ENCODE peak calls at places on chromosome 4, in four cellular contexts. One of them, this sample, is unnamed.

GRCh38 chr4:85842540-85842939 is 367.6 kb downstream of the ARHGAP24 start:
- DNase-seq in K562: no peak
- DNase-seq in HepG2: no peak
- DNase-seq in A549: no peak
- DNase-seq in this sample: peak; percentile 20

GRCh38 chr4:41258783-41259182 is 2.1 kb downstream of the UCHL1 start:
- DNase-seq in HepG2: peak; percentile 18
- DNase-seq in K562: peak; percentile 6
- DNase-seq in A549: peak; percentile 70
- DNase-seq in this sample: peak; percentile 86

GRCh38 chr4:176588436-176588835 is 204.3 kb downstream of the VEGFC start:
- DNase-seq in A549: no peak
- DNase-seq in HepG2: no peak
- DNase-seq in K562: no peak
- DNase-seq in this sample: no peak

GRCh38 chr4:54714631-54715030 is 56.9 kb downstream of the KIT start:
- DNase-seq in A549: no peak
- DNase-seq in HepG2: no peak
- DNase-seq in K562: no peak
- DNase-seq in this sample: no peak

GRCh38 chr4:7992846-7993245 is 53.2 kb upstream of the AFAP1 start:
- DNase-seq in A549: no peak
- DNase-seq in HepG2: no peak
- DNase-seq in K562: no peak
- DNase-seq in this sample: no peak

GRCh38 chr4:10289534-10289899 is 167.7 kb downstream of the ZNF518B start:
- DNase-seq in HepG2: no peak
- DNase-seq in K562: no peak
- DNase-seq in A549: no peak
- DNase-seq in this sample: no peak

GRCh38 chr4:175997291-175997690 is 68.3 kb upstream of the WDR17 start:
- DNase-seq in HepG2: no peak
- DNase-seq in A549: no peak
- DNase-seq in K562: no peak
- DNase-seq in this sample: no peak

GRCh38 chr4:23038626-23039245 is 346.0 kb downstream of the GBA3 start:
- DNase-seq in A549: no peak
- DNase-seq in HepG2: no peak
- DNase-seq in K562: no peak
- DNase-seq in this sample: no peak

GRCh38 chr4:81555489-81555888 is 83.8 kb upstream of the RASGEF1B start:
- DNase-seq in A549: no peak
- DNase-seq in K562: no peak
- DNase-seq in HepG2: no peak
- DNase-seq in this sample: no peak

GRCh38 chr4:7693711-7694110 is 245.9 kb downstream of the AFAP1 start:
- DNase-seq in A549: no peak
- DNase-seq in HepG2: no peak
- DNase-seq in K562: no peak
- DNase-seq in this sample: no peak

GRCh38 chr4:42151568-42152506 is 618 bp downstream of the BEND4 start:
- DNase-seq in K562: no peak
- DNase-seq in HepG2: no peak
- DNase-seq in A549: no peak
- DNase-seq in this sample: no peak

GRCh38 chr4:169314906-169315305 is 44.1 kb upstream of the SH3RF1 start:
- DNase-seq in K562: peak; percentile 19
- DNase-seq in A549: peak; percentile 70
- DNase-seq in HepG2: peak; percentile 91
- DNase-seq in this sample: peak; percentile 70

GRCh38 chr4:71396382-71396781 is 57.6 kb downstream of the SLC4A4 start:
- DNase-seq in K562: no peak
- DNase-seq in A549: no peak
- DNase-seq in HepG2: no peak
- DNase-seq in this sample: peak; percentile 82

GRCh38 chr4:141126769-141127168 is 6.5 kb downstream of the RNF150 start:
- DNase-seq in A549: no peak
- DNase-seq in K562: no peak
- DNase-seq in HepG2: no peak
- DNase-seq in this sample: peak; percentile 65

GRCh38 chr4:69058410-69059059 is 37.7 kb upstream of the UGT2B7 start:
- DNase-seq in A549: no peak
- DNase-seq in K562: no peak
- DNase-seq in HepG2: no peak
- DNase-seq in this sample: no peak

GRCh38 chr4:31051565-31051964 is 331.4 kb downstream of the PCDH7 start:
- DNase-seq in HepG2: no peak
- DNase-seq in K562: no peak
- DNase-seq in A549: no peak
- DNase-seq in this sample: peak; percentile 18

GRCh38 chr4:164536829-164537228 is 217.1 kb upstream of the SMIM31 start:
- DNase-seq in HepG2: peak; percentile 2
- DNase-seq in A549: peak; percentile 31
- DNase-seq in K562: no peak
- DNase-seq in this sample: peak; percentile 7

GRCh38 chr4:20544645-20545044 is 155.6 kb upstream of the PACRGL start:
- DNase-seq in K562: peak; percentile 21
- DNase-seq in A549: peak; percentile 12
- DNase-seq in HepG2: peak; percentile 14
- DNase-seq in this sample: peak; percentile 71

GRCh38 chr4:65917486-65917885 is 247.2 kb upstream of the EPHA5 start:
- DNase-seq in A549: no peak
- DNase-seq in K562: no peak
- DNase-seq in HepG2: no peak
- DNase-seq in this sample: no peak

GRCh38 chr4:123121241-123121907 is 199.0 kb upstream of the NUDT6 start:
- DNase-seq in HepG2: peak; percentile 69
- DNase-seq in K562: no peak
- DNase-seq in A549: peak; percentile 39
- DNase-seq in this sample: peak; percentile 73

GRCh38 chr4:176668324-176668723 is 124.4 kb downstream of the VEGFC start:
- DNase-seq in K562: no peak
- DNase-seq in HepG2: no peak
- DNase-seq in A549: no peak
- DNase-seq in this sample: no peak

GRCh38 chr4:176400816-176401461 is 81.2 kb downstream of the SPCS3 start:
- DNase-seq in HepG2: no peak
- DNase-seq in K562: no peak
- DNase-seq in A549: peak; percentile 40
- DNase-seq in this sample: peak; percentile 78

GRCh38 chr4:54855221-54855854 is 197.6 kb downstream of the KIT start:
- DNase-seq in K562: no peak
- DNase-seq in HepG2: no peak
- DNase-seq in A549: no peak
- DNase-seq in this sample: no peak

DNA sequence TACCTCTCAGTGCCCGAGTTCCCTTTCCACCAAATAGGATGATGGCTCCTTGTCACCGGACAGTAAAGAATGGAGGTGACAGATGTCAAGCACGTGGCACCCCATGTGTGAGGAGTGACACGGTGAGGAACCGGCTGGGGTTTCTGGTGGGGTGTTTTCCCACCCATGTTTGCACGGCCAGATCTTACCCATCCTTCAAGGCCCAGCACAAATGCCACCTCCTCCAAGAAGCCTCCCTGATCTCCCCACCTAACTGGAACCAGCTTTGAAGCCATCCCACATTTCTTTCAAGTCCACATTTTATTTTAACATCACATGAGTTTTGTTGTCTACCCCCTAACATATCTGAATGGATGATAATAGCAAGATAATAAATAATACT is 63.0 kb downstream of the WFS1 start:
- DNase-seq in HepG2: no peak
- DNase-seq in K562: no peak
- DNase-seq in A549: no peak
- DNase-seq in this sample: no peak
- TF ChIP-seq MAZ in HepG2: no peak
- TF ChIP-seq MAZ in K562: no peak
- TF ChIP-seq MAZ in A549: no peak
- TF ChIP-seq MAZ in this sample: no peak

DNA sequence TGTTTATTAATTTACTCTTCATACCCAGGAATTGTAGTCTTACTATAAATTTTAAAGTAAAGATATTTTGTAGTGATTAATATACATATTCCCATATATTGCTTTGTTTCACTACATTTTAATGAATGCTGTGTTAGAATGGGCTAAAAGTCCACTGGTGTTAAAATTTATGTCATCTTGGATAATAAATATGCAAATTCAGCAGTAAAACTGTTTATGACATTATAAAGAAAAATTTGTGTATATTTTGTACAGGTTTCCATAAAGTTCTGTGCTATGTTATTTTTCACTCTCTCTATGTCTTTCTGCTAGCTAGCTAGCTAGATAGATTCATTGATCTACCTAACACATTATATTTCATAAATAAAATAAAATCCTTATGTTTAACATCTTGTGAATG is 1071.2 kb downstream of the FAT4 start:
- DNase-seq in HepG2: no peak
- DNase-seq in A549: no peak
- DNase-seq in K562: no peak
- DNase-seq in this sample: no peak
- TF ChIP-seq MAFK in HepG2: peak; percentile 40
- TF ChIP-seq MAFK in A549: no peak
- TF ChIP-seq MAFK in K562: peak; percentile 33
- TF ChIP-seq MAFK in this sample: peak; percentile 75

GRCh38 chr4:185179488-185179887 is 24.3 kb downstream of the CFAP97 start:
- DNase-seq in HepG2: no peak
- DNase-seq in K562: no peak
- DNase-seq in A549: no peak
- DNase-seq in this sample: no peak
- TF ChIP-seq MAZ in HepG2: no peak
- TF ChIP-seq MAZ in K562: no peak
- TF ChIP-seq MAZ in A549: no peak
- TF ChIP-seq MAZ in this sample: no peak

DNA sequence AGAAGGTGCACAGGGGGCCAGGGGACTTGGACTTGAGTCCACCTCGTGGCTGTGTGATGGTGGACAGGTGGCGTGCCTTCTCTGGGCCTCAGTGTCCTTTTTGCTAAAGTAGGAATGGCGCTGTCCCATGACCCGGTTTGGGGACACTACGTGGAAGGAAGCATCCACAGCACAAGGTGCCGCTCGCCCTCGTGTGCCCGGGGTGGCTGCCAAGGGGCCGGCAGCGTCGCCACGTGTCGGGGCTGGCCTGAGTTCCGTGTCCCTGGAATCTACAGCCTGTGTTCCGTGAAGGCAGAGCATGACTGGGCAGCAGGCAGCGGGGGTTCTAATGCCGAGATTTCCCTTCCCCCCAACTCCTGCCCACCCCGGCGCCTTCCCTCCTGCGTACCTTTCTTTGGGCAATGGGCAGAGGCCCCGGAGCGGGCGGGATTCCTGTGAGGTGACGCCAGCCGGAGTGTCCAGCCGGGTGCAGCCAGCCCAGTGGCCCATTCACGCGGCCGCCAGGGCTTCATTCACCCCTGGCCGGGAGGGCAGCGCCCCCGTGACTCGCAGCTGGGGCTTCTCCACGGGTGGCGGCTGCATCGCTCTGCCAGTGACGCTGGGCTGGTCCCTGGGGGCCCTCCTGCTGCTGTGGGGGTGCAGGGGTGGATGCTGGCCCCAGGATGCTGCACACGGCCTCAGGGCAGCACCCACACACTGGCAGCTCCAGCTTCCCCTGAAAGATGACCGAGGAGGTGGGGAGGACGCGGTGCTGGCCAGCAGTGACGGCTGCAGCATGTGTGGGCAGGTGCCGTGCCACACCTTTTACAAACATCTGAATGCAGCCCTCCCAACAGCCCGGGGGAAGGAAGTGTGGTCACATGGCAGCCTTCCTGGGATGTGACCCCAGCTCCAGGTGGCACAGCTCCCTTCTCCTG is 21.2 kb downstream of the DOK7 start:
- DNase-seq in HepG2: peak; percentile 12
- DNase-seq in A549: peak; percentile 60
- DNase-seq in K562: no peak
- DNase-seq in this sample: no peak
- TF ChIP-seq MAFK in HepG2: no peak
- TF ChIP-seq MAFK in A549: no peak
- TF ChIP-seq MAFK in K562: no peak
- TF ChIP-seq MAFK in this sample: no peak

GRCh38 chr4:82989567-82990429 is 20.8 kb downstream of the LIN54 start:
- DNase-seq in HepG2: peak; percentile 27
- DNase-seq in A549: no peak
- DNase-seq in K562: no peak
- DNase-seq in this sample: peak; percentile 31

GRCh38 chr4:82983450-82983849 is 27.2 kb downstream of the LIN54 start:
- DNase-seq in A549: no peak
- DNase-seq in HepG2: no peak
- DNase-seq in K562: no peak
- DNase-seq in this sample: no peak

GRCh38 chr4:82981116-82981515 is 29.5 kb downstream of the LIN54 start:
- DNase-seq in K562: no peak
- DNase-seq in A549: no peak
- DNase-seq in HepG2: no peak
- DNase-seq in this sample: no peak

GRCh38 chr4:82988323-82988832 is 22.2 kb downstream of the LIN54 start:
- DNase-seq in K562: no peak
- DNase-seq in HepG2: no peak
- DNase-seq in A549: no peak
- DNase-seq in this sample: peak; percentile 95

DNA sequence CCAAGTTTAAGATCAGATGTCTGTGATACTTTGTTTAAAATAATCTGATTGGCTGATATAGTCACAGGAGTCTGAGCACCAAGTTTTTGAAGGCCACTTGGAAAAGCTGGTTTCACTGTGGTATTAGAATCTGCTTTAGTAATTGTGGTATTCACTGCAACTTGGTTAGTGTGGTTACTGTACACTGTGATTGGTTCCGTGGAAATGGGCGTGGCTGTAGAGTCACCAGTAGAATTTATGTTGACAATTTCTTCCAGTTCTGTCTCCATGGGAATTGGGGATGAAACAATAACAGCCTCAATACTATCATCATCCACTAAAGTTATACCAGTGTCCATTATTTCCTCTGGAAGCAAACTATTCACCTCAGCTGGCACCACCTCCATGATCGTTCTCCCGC is 26.2 kb downstream of the LIN54 start:
- DNase-seq in K562: peak; percentile 49
- DNase-seq in HepG2: peak; percentile 10
- DNase-seq in A549: peak; percentile 77
- DNase-seq in this sample: peak; percentile 69
- TF ChIP-seq MAZ in K562: no peak
- TF ChIP-seq MAZ in HepG2: no peak
- TF ChIP-seq MAZ in A549: no peak
- TF ChIP-seq MAZ in this sample: no peak

This sample was measured in IMR-90.